ENCODE peak calls at places on chromosome 13, in seven cellular contexts. A, K, X, M, O, G and V are unnamed samples.

GRCh38 chr13:113839536-113840204 is 24.2 kb downstream of the GAS6 start:
- DNase-seq in A (no peak), K (no peak), X (no peak), M (no peak), O (no peak), G (no peak), V (no peak)

GRCh38 chr13:95865080-95865597 is 188.1 kb downstream of the UGGT2 start:
- DNase-seq in A (no peak), K (no peak), X (no peak), M (no peak), O (no peak), G (no peak), V (no peak)

GRCh38 chr13:98468352-98468751 is 108.6 kb downstream of the STK24 start:
- DNase-seq in A (no peak), K (no peak), X (no peak), M (no peak), O (no peak), G (no peak), V (peak; percentile 40)

GRCh38 chr13:22108283-22108897 is 437.5 kb downstream of the FGF9 start:
- DNase-seq in A (no peak), K (no peak), X (no peak), M (no peak), O (no peak), G (no peak), V (no peak)

GRCh38 chr13:113086031-113086750 is 19.4 kb upstream of the F7 start:
- DNase-seq in A (no peak), K (no peak), X (no peak), M (no peak), O (no peak), G (no peak), V (no peak)

GRCh38 chr13:110109910-110110309 is 197.0 kb downstream of the COL4A1 start:
- DNase-seq in A (no peak), K (peak; percentile 92), X (no peak), M (peak; percentile 73), O (no peak), G (no peak), V (no peak)

GRCh38 chr13:49530452-49530851 is 34.7 kb downstream of the PHF11 start:
- DNase-seq in A (no peak), K (no peak), X (no peak), M (no peak), O (peak; percentile 44), G (no peak), V (no peak)

GRCh38 chr13:113802761-113803160 is 43.7 kb downstream of the TMEM255B start:
- DNase-seq in A (no peak), K (no peak), X (no peak), M (no peak), O (no peak), G (no peak), V (peak; percentile 79)

GRCh38 chr13:99380921-99381645 is 73.9 kb upstream of the GPR183 start:
- DNase-seq in A (no peak), K (peak; percentile 49), X (peak; percentile 82), M (no peak), O (peak; percentile 73), G (no peak), V (no peak)

GRCh38 chr13:30529085-30529815 is 63.5 kb upstream of the HMGB1 start:
- DNase-seq in A (no peak), K (no peak), X (peak; percentile 30), M (no peak), O (no peak), G (no peak), V (peak; percentile 4)

GRCh38 chr13:62710766-62711165 is 1295.1 kb upstream of the PCDH20 start:
- DNase-seq in A (no peak), K (no peak), X (no peak), M (no peak), O (no peak), G (no peak), V (no peak)

GRCh38 chr13:111006508-111007031 is 91.7 kb upstream of the ANKRD10 start:
- DNase-seq in A (peak; percentile 66), K (peak; percentile 76), X (no peak), M (peak; percentile 88), O (peak; percentile 21), G (peak; percentile 50), V (peak; percentile 81)

GRCh38 chr13:85798999-85799646 is at the start of gene SLITRK6:
- DNase-seq in A (no peak), K (no peak), X (no peak), M (no peak), O (no peak), G (no peak), V (no peak)

GRCh38 chr13:19633340-19634128 is at the start of gene MPHOSPH8:
- DNase-seq in A (peak; percentile 95), K (peak; percentile 98), X (peak; percentile 84), M (peak; percentile 96), O (peak; percentile 94), G (peak; percentile 92), V (peak; percentile 96)
- TF ChIP-seq POLR2A in A (peak; percentile 57), K (peak; percentile 53), X (peak; percentile 91), M (peak; percentile 78), O (peak; percentile 51), G (peak; percentile 83), V (no peak)

DNA sequence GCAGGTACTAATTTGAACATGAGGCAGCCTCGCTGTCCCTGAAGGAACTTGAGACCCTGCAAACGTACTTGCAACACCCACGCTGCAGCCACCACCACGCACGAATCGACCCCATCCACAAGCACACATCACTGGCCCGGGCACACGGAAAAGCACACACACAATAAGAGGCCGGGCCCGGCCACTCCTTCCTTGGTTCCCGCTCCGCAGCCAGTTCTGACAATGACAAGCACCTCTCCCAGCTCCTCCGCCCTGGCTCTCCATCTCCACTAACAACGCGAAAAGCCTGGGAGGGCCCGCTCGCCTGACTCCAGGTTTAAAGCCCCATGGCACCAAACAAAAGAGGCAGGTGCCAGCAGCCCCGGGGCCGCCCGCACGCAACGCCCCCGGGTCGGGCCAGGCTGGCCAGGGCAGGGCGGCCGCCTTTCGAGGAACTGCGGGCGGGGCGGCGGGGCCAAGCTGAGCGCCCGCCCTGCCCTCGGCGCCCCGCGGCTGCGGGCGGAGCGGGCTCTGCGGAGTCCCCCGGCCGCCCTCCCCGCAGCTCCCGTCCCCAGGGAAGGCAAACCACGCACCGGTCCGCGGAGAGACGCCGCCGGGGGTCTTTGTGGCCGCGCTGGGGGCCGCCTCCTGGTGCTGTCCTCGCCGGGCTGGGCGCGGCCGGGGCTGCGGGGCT is 504 bp downstream of the DCLK1 start:
- DNase-seq in A (peak; percentile 21), K (no peak), X (no peak), M (no peak), O (no peak), G (no peak), V (peak; percentile 74)
- H3K4me3 ChIP-seq in A (peak overlapping the region; percentile 60), K (no peak overlapping the region), X (no peak overlapping the region), M (peak overlapping the region; percentile 54), O (peak overlapping the region; percentile 18), G (peak overlapping the region; percentile 89), V (peak overlapping the region; percentile 58)

GRCh38 chr13:26786651-26787295 is 26.2 kb upstream of the GPR12 start:
- DNase-seq in A (no peak), K (no peak), X (no peak), M (no peak), O (no peak), G (no peak), V (no peak)

GRCh38 chr13:26784704-26785639 is 24.4 kb upstream of the GPR12 start:
- DNase-seq in A (peak; percentile 13), K (no peak), X (no peak), M (peak; percentile 28), O (peak; percentile 80), G (no peak), V (no peak)

GRCh38 chr13:26787961-26788360 is 27.4 kb upstream of the GPR12 start:
- DNase-seq in A (no peak), K (no peak), X (no peak), M (no peak), O (no peak), G (no peak), V (no peak)

GRCh38 chr13:26785845-26786630 is 25.5 kb upstream of the GPR12 start:
- DNase-seq in A (peak; percentile 8), K (no peak), X (no peak), M (peak; percentile 31), O (peak; percentile 75), G (no peak), V (peak; percentile 81)
- TF ChIP-seq POLR2A in A (no peak), K (no peak), X (no peak), M (no peak), O (no peak), G (no peak), V (no peak)

GRCh38 chr13:44415815-44416214 is 42.2 kb downstream of the SERP2 start:
- DNase-seq in A (no peak), K (no peak), X (no peak), M (no peak), O (no peak), G (no peak), V (no peak)

GRCh38 chr13:44414771-44415170 is 41.1 kb downstream of the SERP2 start:
- DNase-seq in A (no peak), K (no peak), X (no peak), M (no peak), O (no peak), G (no peak), V (no peak)

GRCh38 chr13:44417446-44417845 is 43.8 kb downstream of the SERP2 start:
- DNase-seq in A (no peak), K (no peak), X (no peak), M (no peak), O (no peak), G (no peak), V (no peak)

GRCh38 chr13:44417876-44418275 is 44.3 kb downstream of the SERP2 start:
- DNase-seq in A (no peak), K (peak; percentile 38), X (no peak), M (no peak), O (no peak), G (no peak), V (no peak)

DNA sequence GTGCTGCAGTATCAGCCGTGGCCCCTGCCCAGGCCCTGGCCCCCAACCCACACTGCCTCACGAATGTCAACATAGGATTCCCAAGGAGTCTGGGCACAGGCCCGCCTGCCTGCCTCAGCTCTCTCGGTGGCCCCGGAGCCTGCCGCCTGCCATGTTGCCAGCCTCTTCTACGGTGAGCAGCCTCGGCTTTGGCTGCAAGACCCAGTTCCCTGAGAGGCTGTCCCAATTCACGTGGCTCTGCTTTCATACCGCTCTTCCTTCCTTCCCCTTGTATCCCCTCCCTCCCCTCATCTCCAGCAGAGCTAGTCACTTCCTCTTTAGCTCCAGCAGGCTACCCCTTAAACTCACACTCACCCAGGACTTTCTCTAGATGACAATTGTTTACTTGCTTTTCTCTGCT is 42.7 kb downstream of the SERP2 start:
- DNase-seq in A (no peak), K (no peak), X (no peak), M (no peak), O (no peak), G (no peak), V (no peak)
- H3K4me3 ChIP-seq in A (no peak overlapping the region), K (no peak overlapping the region), X (no peak overlapping the region), M (no peak overlapping the region), O (no peak overlapping the region), G (no peak overlapping the region), V (no peak overlapping the region)

GRCh38 chr13:97224544-97225324 is 2.6 kb downstream of the MBNL2 start:
- DNase-seq in A (peak; percentile 40), K (no peak), X (no peak), M (no peak), O (no peak), G (peak; percentile 68), V (peak; percentile 85)
- TF ChIP-seq POLR2A in A (no peak), K (no peak), X (no peak), M (no peak), O (no peak), G (no peak), V (no peak)